ENCODE peak calls at places on chromosomes 13 and 19, in nine cellular contexts. One of them, this sample, is unnamed.

GRCh38 chr19:8094336-8094735 is 41.8 kb downstream of the CCL25 start:
- DNase-seq in IMR-90: no peak
- DNase-seq in adrenal gland: no peak
- DNase-seq in NB4: no peak
- DNase-seq in stomach: no peak
- DNase-seq in H54: no peak
- DNase-seq in erythroblast: no peak
- DNase-seq in tibial nerve: no peak
- DNase-seq in GM12878: no peak
- DNase-seq in this sample: no peak

GRCh38 chr19:48393196-48393558 is 291 bp upstream of the GRIN2D start:
- DNase-seq in IMR-90: no peak
- DNase-seq in adrenal gland: no peak
- DNase-seq in NB4: no peak
- DNase-seq in stomach: no peak
- DNase-seq in H54: no peak
- DNase-seq in erythroblast: no peak
- DNase-seq in tibial nerve: no peak
- DNase-seq in GM12878: no peak
- DNase-seq in this sample: no peak

GRCh38 chr19:5680083-5680436 is 256 bp downstream of the MICOS13 start:
- DNase-seq in IMR-90: peak
- DNase-seq in adrenal gland: peak
- DNase-seq in NB4: no peak
- DNase-seq in stomach: no peak
- DNase-seq in H54: no peak
- DNase-seq in erythroblast: no peak
- DNase-seq in tibial nerve: peak
- DNase-seq in GM12878: no peak
- DNase-seq in this sample: peak

GRCh38 chr19:56321981-56322558 is 7.4 kb upstream of the ZSCAN5A start:
- DNase-seq in IMR-90: no peak
- DNase-seq in adrenal gland: no peak
- DNase-seq in NB4: peak
- DNase-seq in stomach: no peak
- DNase-seq in H54: no peak
- DNase-seq in erythroblast: peak
- DNase-seq in tibial nerve: no peak
- DNase-seq in GM12878: no peak
- DNase-seq in this sample: no peak

GRCh38 chr19:52343548-52343947 is 7.5 kb downstream of the ZNF610 start:
- DNase-seq in IMR-90: peak
- DNase-seq in adrenal gland: peak
- DNase-seq in NB4: peak
- DNase-seq in stomach: peak
- DNase-seq in H54: peak
- DNase-seq in erythroblast: peak
- DNase-seq in tibial nerve: peak
- DNase-seq in GM12878: no peak
- DNase-seq in this sample: no peak

GRCh38 chr13:71358218-71358617 is 508.8 kb downstream of the DACH1 start:
- DNase-seq in IMR-90: no peak
- DNase-seq in adrenal gland: no peak
- DNase-seq in NB4: no peak
- DNase-seq in stomach: no peak
- DNase-seq in H54: no peak
- DNase-seq in erythroblast: no peak
- DNase-seq in tibial nerve: no peak
- DNase-seq in GM12878: no peak
- DNase-seq in this sample: no peak

GRCh38 chr19:7004313-7004931 is 16.8 kb downstream of the MBD3L2B start:
- DNase-seq in IMR-90: peak
- DNase-seq in adrenal gland: no peak
- DNase-seq in NB4: peak
- DNase-seq in stomach: no peak
- DNase-seq in H54: no peak
- DNase-seq in erythroblast: peak
- DNase-seq in tibial nerve: no peak
- DNase-seq in GM12878: no peak
- DNase-seq in this sample: no peak

GRCh38 chr13:109764474-109765292 is 21.7 kb downstream of the IRS2 start:
- DNase-seq in IMR-90: peak
- DNase-seq in adrenal gland: peak
- DNase-seq in NB4: peak
- DNase-seq in stomach: no peak
- DNase-seq in H54: no peak
- DNase-seq in erythroblast: no peak
- DNase-seq in tibial nerve: no peak
- DNase-seq in GM12878: no peak
- DNase-seq in this sample: no peak

GRCh38 chr19:38294090-38294489 is 10.0 kb upstream of the C19orf33 start:
- DNase-seq in IMR-90: no peak
- DNase-seq in adrenal gland: no peak
- DNase-seq in NB4: no peak
- DNase-seq in stomach: no peak
- DNase-seq in H54: no peak
- DNase-seq in erythroblast: no peak
- DNase-seq in tibial nerve: no peak
- DNase-seq in GM12878: no peak
- DNase-seq in this sample: no peak

GRCh38 chr13:30744056-30744684 is 8.8 kb downstream of the ALOX5AP start:
- DNase-seq in IMR-90: peak
- DNase-seq in adrenal gland: peak
- DNase-seq in NB4: peak
- DNase-seq in stomach: peak
- DNase-seq in H54: peak
- DNase-seq in erythroblast: no peak
- DNase-seq in tibial nerve: no peak
- DNase-seq in GM12878: peak
- DNase-seq in this sample: peak

GRCh38 chr13:19910336-19911072 is 47.1 kb upstream of the ZMYM5 start:
- DNase-seq in IMR-90: peak
- DNase-seq in adrenal gland: no peak
- DNase-seq in NB4: no peak
- DNase-seq in stomach: peak
- DNase-seq in H54: peak
- DNase-seq in erythroblast: no peak
- DNase-seq in tibial nerve: no peak
- DNase-seq in GM12878: no peak
- DNase-seq in this sample: no peak

GRCh38 chr19:5615756-5616327 is 6.7 kb downstream of the SAFB2 start:
- DNase-seq in IMR-90: peak
- DNase-seq in adrenal gland: no peak
- DNase-seq in NB4: no peak
- DNase-seq in stomach: no peak
- DNase-seq in H54: peak
- DNase-seq in erythroblast: no peak
- DNase-seq in tibial nerve: no peak
- DNase-seq in GM12878: no peak
- DNase-seq in this sample: no peak

DNA sequence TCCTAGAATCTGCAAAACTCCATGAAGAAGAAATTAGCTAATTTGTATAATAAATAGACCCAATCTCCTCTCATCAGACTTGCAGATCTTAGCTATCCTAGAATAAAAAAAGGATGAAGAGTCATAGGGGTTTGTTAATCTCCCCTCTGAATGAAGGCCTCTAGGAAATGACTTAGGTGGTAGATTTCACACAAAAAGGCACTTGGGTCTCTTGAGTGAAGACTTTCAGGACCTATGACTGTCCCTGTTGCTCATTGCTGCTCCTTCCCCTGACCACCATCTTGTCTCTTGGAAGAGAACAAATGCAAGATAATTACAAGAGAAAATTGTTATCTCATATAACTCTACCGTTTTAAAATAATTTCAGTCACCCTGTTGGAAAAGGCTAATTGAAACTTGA is 302.1 kb downstream of the EFNB2 start:
- DNase-seq in IMR-90: no peak
- DNase-seq in adrenal gland: no peak
- DNase-seq in NB4: no peak
- DNase-seq in stomach: no peak
- DNase-seq in H54: no peak
- DNase-seq in erythroblast: no peak
- DNase-seq in tibial nerve: no peak
- DNase-seq in GM12878: no peak
- DNase-seq in this sample: no peak
- TF ChIP-seq POLR2A in IMR-90: no peak
- TF ChIP-seq POLR2A in adrenal gland: no peak
- TF ChIP-seq POLR2A in NB4: no peak
- TF ChIP-seq POLR2A in stomach: no peak
- TF ChIP-seq POLR2A in H54: no peak
- TF ChIP-seq POLR2A in erythroblast: no peak
- TF ChIP-seq POLR2A in tibial nerve: no peak
- TF ChIP-seq POLR2A in GM12878: no peak
- TF ChIP-seq POLR2A in this sample: no peak

GRCh38 chr19:57527136-57527881 is at the start of gene ZNF549:
- DNase-seq in IMR-90: peak
- DNase-seq in adrenal gland: peak
- DNase-seq in NB4: peak
- DNase-seq in stomach: peak
- DNase-seq in H54: peak
- DNase-seq in erythroblast: peak
- DNase-seq in tibial nerve: peak
- DNase-seq in GM12878: peak
- DNase-seq in this sample: peak
- TF ChIP-seq POLR2A in IMR-90: no peak
- TF ChIP-seq POLR2A in adrenal gland: peak
- TF ChIP-seq POLR2A in NB4: peak
- TF ChIP-seq POLR2A in stomach: no peak
- TF ChIP-seq POLR2A in H54: peak
- TF ChIP-seq POLR2A in erythroblast: peak
- TF ChIP-seq POLR2A in tibial nerve: no peak
- TF ChIP-seq POLR2A in GM12878: peak
- TF ChIP-seq POLR2A in this sample: no peak

GRCh38 chr13:46140044-46140443 is 35.2 kb upstream of the CPB2 start:
- DNase-seq in IMR-90: no peak
- DNase-seq in adrenal gland: no peak
- DNase-seq in NB4: no peak
- DNase-seq in stomach: no peak
- DNase-seq in H54: no peak
- DNase-seq in erythroblast: no peak
- DNase-seq in tibial nerve: no peak
- DNase-seq in GM12878: no peak
- DNase-seq in this sample: no peak

GRCh38 chr13:46137627-46138026 is 32.8 kb upstream of the CPB2 start:
- DNase-seq in IMR-90: no peak
- DNase-seq in adrenal gland: no peak
- DNase-seq in NB4: no peak
- DNase-seq in stomach: no peak
- DNase-seq in H54: no peak
- DNase-seq in erythroblast: no peak
- DNase-seq in tibial nerve: no peak
- DNase-seq in GM12878: no peak
- DNase-seq in this sample: no peak

GRCh38 chr13:46134494-46134893 is 29.7 kb upstream of the CPB2 start:
- DNase-seq in IMR-90: no peak
- DNase-seq in adrenal gland: no peak
- DNase-seq in NB4: no peak
- DNase-seq in stomach: no peak
- DNase-seq in H54: no peak
- DNase-seq in erythroblast: no peak
- DNase-seq in tibial nerve: no peak
- DNase-seq in GM12878: no peak
- DNase-seq in this sample: no peak

GRCh38 chr13:46134961-46135522 is 30.2 kb upstream of the CPB2 start:
- DNase-seq in IMR-90: peak
- DNase-seq in adrenal gland: no peak
- DNase-seq in NB4: no peak
- DNase-seq in stomach: peak
- DNase-seq in H54: no peak
- DNase-seq in erythroblast: no peak
- DNase-seq in tibial nerve: no peak
- DNase-seq in GM12878: no peak
- DNase-seq in this sample: no peak

GRCh38 chr13:46136688-46137087 is 31.9 kb upstream of the CPB2 start:
- DNase-seq in IMR-90: no peak
- DNase-seq in adrenal gland: no peak
- DNase-seq in NB4: no peak
- DNase-seq in stomach: no peak
- DNase-seq in H54: no peak
- DNase-seq in erythroblast: no peak
- DNase-seq in tibial nerve: no peak
- DNase-seq in GM12878: no peak
- DNase-seq in this sample: no peak
- TF ChIP-seq POLR2A in IMR-90: no peak
- TF ChIP-seq POLR2A in adrenal gland: no peak
- TF ChIP-seq POLR2A in NB4: no peak
- TF ChIP-seq POLR2A in stomach: no peak
- TF ChIP-seq POLR2A in H54: no peak
- TF ChIP-seq POLR2A in erythroblast: no peak
- TF ChIP-seq POLR2A in tibial nerve: no peak
- TF ChIP-seq POLR2A in GM12878: no peak
- TF ChIP-seq POLR2A in this sample: no peak

DNA sequence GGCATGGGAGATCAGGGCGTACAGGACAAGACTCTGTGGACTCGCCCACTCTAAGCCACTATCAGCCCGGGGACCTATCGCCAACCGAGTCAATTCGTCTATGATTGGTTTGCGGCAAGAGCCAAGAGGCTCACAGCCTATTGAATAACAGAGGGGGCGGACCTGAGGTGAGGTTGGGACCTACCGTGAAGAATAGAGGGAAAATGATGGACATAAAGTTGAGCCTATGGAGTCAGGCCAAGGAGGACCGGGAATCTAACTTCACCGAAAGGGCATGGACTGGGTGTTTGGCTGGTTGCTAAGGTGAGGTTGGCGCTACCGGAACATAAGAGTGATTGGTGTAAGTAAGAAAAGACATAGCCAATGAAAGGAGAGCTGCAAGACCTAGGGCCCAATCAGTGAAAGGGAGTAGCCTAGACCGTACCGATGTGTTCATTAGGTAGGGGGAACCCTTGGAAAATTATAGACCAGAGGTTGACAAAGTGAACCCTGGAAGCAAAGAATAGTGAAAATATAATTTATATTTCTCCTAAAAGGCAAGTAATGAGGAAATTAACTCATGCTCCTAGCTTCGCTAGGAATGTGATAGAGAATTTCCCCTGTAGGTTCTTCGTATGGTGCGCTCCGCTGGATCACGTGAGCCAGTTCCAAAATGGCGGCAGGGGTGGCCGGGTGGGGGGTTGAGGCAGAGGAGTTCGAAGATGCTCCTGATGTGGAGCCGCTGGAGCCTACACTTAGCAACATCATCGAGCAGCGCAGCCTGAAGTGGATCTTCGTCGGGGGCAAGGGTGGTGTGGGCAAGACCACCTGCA is at the start of gene GET3:
- DNase-seq in IMR-90: peak
- DNase-seq in adrenal gland: peak
- DNase-seq in NB4: peak
- DNase-seq in stomach: peak
- DNase-seq in H54: peak
- DNase-seq in erythroblast: peak
- DNase-seq in tibial nerve: peak
- DNase-seq in GM12878: peak
- DNase-seq in this sample: peak
- TF ChIP-seq POLR2A in IMR-90: peak
- TF ChIP-seq POLR2A in adrenal gland: no peak
- TF ChIP-seq POLR2A in NB4: peak
- TF ChIP-seq POLR2A in stomach: no peak
- TF ChIP-seq POLR2A in H54: peak
- TF ChIP-seq POLR2A in erythroblast: peak
- TF ChIP-seq POLR2A in tibial nerve: no peak
- TF ChIP-seq POLR2A in GM12878: peak
- TF ChIP-seq POLR2A in this sample: no peak

GRCh38 chr13:95301135-95301946 is at the start of gene ABCC4:
- DNase-seq in IMR-90: peak
- DNase-seq in adrenal gland: peak
- DNase-seq in NB4: peak
- DNase-seq in stomach: peak
- DNase-seq in H54: peak
- DNase-seq in erythroblast: peak
- DNase-seq in tibial nerve: peak
- DNase-seq in GM12878: no peak
- DNase-seq in this sample: peak
- TF ChIP-seq POLR2A in IMR-90: peak
- TF ChIP-seq POLR2A in adrenal gland: peak
- TF ChIP-seq POLR2A in NB4: peak
- TF ChIP-seq POLR2A in stomach: no peak
- TF ChIP-seq POLR2A in H54: peak
- TF ChIP-seq POLR2A in erythroblast: peak
- TF ChIP-seq POLR2A in tibial nerve: no peak
- TF ChIP-seq POLR2A in GM12878: peak
- TF ChIP-seq POLR2A in this sample: no peak

This sample was measured in spleen.